ENCODE peak calls at places on chromosomes 6 and 20, in five cellular contexts. Q is fibroblast of lung, W is GM23248, A is neuronal stem cell, J is mammary epithelial cell. T is an unnamed sample.

GRCh38 chr6:35477551-35478179 is 9.5 kb downstream of the RPL10A start:
- DNase-seq in Q (no peak), W (no peak), A (no peak), J (no peak), T (no peak)

GRCh38 chr6:132041706-132042105 is 90.5 kb upstream of the CCN2 start:
- DNase-seq in Q (peak; percentile 63), W (no peak), A (no peak), J (no peak), T (no peak)

GRCh38 chr20:31927758-31928157 is 24.1 kb downstream of the PDRG1 start:
- DNase-seq in Q (no peak), W (no peak), A (no peak), J (no peak), T (no peak)

GRCh38 chr20:47610247-47610944 is 108.7 kb downstream of the NCOA3 start:
- DNase-seq in Q (peak; percentile 93), W (peak; percentile 94), A (no peak), J (peak; percentile 69), T (no peak)

GRCh38 chr20:63163171-63163570 is 52.8 kb downstream of the YTHDF1 start:
- DNase-seq in Q (no peak), W (no peak), A (no peak), J (no peak), T (no peak)

GRCh38 chr20:1050440-1050839 is 48.3 kb upstream of the RSPO4 start:
- DNase-seq in Q (no peak), W (no peak), A (no peak), J (no peak), T (no peak)

GRCh38 chr20:58803533-58803932 is 47.2 kb downstream of the GNAS-AS1 start:
- DNase-seq in Q (no peak), W (no peak), A (no peak), J (no peak), T (no peak)

GRCh38 chr6:143325379-143326140 is 124.9 kb downstream of the ADAT2 start:
- DNase-seq in Q (peak; percentile 74), W (peak; percentile 66), A (no peak), J (peak; percentile 92), T (no peak)

GRCh38 chr6:13453771-13454251 is 33.6 kb downstream of the GFOD1 start:
- DNase-seq in Q (peak; percentile 66), W (peak; percentile 57), A (no peak), J (peak; percentile 89), T (peak; percentile 21)

GRCh38 chr6:55450007-55450406 is 122.7 kb downstream of the GFRAL start:
- DNase-seq in Q (peak; percentile 15), W (peak; percentile 20), A (no peak), J (no peak), T (no peak)

GRCh38 chr20:437787-438486 is 24.4 kb downstream of the TBC1D20 start:
- DNase-seq in Q (no peak), W (no peak), A (no peak), J (no peak), T (no peak)

GRCh38 chr6:139473239-139473701 is 98.8 kb upstream of the CITED2 start:
- DNase-seq in Q (peak; percentile 56), W (peak; percentile 53), A (no peak), J (no peak), T (peak; percentile 68)

GRCh38 chr20:11350126-11351005 is 567.3 kb upstream of the BTBD3 start:
- DNase-seq in Q (peak; percentile 50), W (peak; percentile 73), A (no peak), J (peak; percentile 98), T (no peak)

GRCh38 chr6:82989891-82990290 is 75.8 kb downstream of the UBE3D start:
- DNase-seq in Q (no peak), W (peak; percentile 22), A (no peak), J (no peak), T (no peak)

GRCh38 chr6:123838612-123839279 is 35.1 kb downstream of the NKAIN2 start:
- DNase-seq in Q (no peak), W (no peak), A (no peak), J (no peak), T (peak; percentile 44)

GRCh38 chr6:168367285-168367720 is 47.7 kb upstream of the DACT2 start:
- DNase-seq in Q (no peak), W (no peak), A (no peak), J (no peak), T (no peak)

GRCh38 chr6:168366473-168366872 is 46.9 kb upstream of the DACT2 start:
- DNase-seq in Q (no peak), W (no peak), A (no peak), J (no peak), T (no peak)

GRCh38 chr6:168369776-168370175 is 50.2 kb upstream of the DACT2 start:
- DNase-seq in Q (no peak), W (no peak), A (no peak), J (no peak), T (no peak)

GRCh38 chr6:168368971-168369370 is 49.4 kb upstream of the DACT2 start:
- DNase-seq in Q (no peak), W (no peak), A (no peak), J (no peak), T (no peak)

DNA sequence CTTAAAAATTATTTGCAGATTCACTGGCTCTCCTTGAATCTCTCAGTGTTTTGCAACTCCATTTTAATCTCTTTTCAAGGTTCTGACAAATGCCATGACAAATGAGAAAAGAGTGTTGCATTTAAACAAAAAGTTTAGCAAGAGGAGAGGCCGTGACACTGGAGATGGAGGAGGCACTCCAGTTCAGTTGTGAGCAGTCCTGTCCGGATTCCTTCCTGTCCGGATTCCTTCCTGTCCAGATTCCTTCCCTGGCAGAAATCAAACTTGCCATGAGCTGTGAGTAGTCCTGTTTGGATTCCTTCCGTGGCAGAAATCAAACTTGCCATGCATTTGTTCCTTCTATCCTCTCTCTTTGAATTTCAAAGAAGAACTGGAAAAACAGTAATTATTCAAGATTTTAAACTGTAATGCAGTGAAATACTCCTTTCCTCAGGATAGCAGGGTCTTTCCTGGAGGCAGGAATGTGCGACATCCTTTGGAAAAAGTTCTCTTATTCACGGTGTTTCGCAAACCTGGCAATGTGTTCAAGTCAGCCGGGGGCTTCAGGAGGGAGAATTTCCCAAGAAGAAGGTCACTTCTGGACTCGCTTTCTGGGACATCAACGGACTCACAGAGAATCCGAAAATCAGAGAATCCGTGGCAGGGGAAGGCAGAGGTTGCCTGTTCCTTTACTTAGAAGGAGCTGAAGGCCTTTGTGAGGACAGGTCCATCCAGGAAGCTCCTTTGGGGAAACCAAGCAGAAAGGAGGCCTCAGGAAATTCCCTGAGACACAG is 48.7 kb upstream of the DACT2 start:
- DNase-seq in Q (no peak), W (peak; percentile 44), A (no peak), J (no peak), T (no peak)
- H3K9ac ChIP-seq in Q (no peak overlapping the region), W (no peak overlapping the region), A (no peak overlapping the region), J (no peak overlapping the region), T (no peak overlapping the region)

GRCh38 chr20:50569864-50570836 is 60.0 kb downstream of the PTPN1 start:
- DNase-seq in Q (peak; percentile 58), W (peak; percentile 57), A (no peak), J (no peak), T (peak; percentile 78)
- H3K4me1 ChIP-seq in Q (peaks cover 11% of the 10 kb centered on the region), W (peaks cover 14% of the 10 kb centered on the region), A (no peaks in the 10 kb centered on the region), J (no peaks in the 10 kb centered on the region), T (no peaks in the 10 kb centered on the region)

DNA sequence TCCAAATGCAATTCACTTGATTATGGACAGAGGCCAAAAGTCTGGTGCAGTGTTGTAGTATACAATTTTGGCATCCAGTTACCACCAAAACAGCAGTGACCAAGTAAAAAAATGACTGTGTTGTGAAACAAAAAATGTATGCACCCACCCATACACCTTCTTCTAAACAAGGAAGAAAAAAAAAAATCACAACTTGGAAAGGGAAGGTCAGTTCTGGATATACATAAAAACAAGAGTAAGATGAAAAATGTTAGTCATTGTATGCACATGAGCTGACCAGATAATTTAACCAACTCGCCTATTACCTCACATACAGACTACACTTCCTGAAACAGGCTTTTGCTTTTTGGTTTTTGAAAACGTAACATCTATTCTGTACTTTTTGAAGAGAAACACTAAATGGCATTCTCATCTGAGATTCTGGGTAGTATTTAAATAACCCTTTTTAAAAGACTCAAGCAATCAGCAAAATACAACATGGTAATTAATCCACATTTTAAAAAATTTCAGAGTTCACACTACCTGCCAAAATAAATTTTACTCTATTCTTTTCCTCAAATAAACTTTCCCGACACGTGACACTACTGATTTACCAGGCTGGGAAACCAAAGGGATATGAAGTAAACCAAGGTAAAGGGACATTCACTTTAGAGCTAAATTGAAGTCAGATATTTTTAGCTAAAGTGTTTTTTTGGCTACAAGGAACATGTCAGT is 141.6 kb upstream of the SHLD1 start:
- DNase-seq in Q (peak; percentile 47), W (peak; percentile 73), A (no peak), J (peak; percentile 32), T (no peak)
- H3K4me3 ChIP-seq in Q (peak overlapping the region; percentile 94), W (peak overlapping the region; percentile 79), A (peak overlapping the region; percentile 90), J (peak overlapping the region; percentile 47), T (peak overlapping the region; percentile 96)

DNA sequence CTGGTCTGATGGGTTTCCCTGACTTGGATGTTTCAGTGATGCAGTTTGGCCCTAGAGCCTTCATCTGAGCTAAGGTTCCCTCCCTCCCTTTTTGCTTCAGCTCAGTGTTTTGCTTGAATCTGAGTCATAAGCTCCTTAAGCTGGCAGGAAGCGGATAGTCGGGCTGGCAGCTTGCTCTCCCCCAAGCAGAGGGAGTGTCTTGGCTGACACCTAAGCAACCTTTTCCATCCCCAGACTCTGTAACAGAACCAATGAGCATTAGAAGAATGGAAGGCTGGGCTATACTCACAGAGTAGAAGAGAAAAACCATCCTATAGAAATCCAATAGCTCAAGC is 98.3 kb downstream of the HAO1 start:
- DNase-seq in Q (peak; percentile 97), W (peak; percentile 92), A (no peak), J (peak; percentile 91), T (peak; percentile 53)
- H3K9ac ChIP-seq in Q (no peak overlapping the region), W (peak overlapping the region; percentile 38), A (no peak overlapping the region), J (peak overlapping the region; percentile 58), T (no peak overlapping the region)

GRCh38 chr6:158568549-158568948 is 8.7 kb downstream of the TMEM181 start:
- DNase-seq in Q (no peak), W (no peak), A (no peak), J (no peak), T (peak; percentile 52)
- H3K4me1 ChIP-seq in Q (no peaks in the 10 kb centered on the region), W (no peaks in the 10 kb centered on the region), A (peaks cover 4% of the 10 kb centered on the region), J (peaks cover 16% of the 10 kb centered on the region), T (peaks cover 5% of the 10 kb centered on the region)

T was measured in endodermal cell.